ENCODE peak calls at places on chromosome 18, in seven cellular contexts. K is naive thymus-derived CD4-positive, alpha-beta T cell; W is keratinocyte; Y is heart left ventricle; A is GM23248; R is neuronal stem cell; H is adrenal gland. N is an unnamed sample. For H3K4me1, the result is how much of the 10 kb centered on the place peaks cover.

GRCh38 chr18:38611036-38611964 is 1045.7 kb upstream of the CELF4 start:
- DNase-seq in K (no peak), W (no peak), Y (peak), A (no peak), R (no peak), H (no peak), N (peak)

GRCh38 chr18:46660955-46661749 is 4.1 kb upstream of the LOXHD1 start:
- DNase-seq in K (no peak), W (no peak), Y (no peak), A (peak), R (peak), H (peak), N (no peak)

GRCh38 chr18:59324623-59324971 is 6.1 kb upstream of the CPLX4 start:
- DNase-seq in K (no peak), W (no peak), Y (no peak), A (no peak), R (no peak), H (no peak), N (no peak)

GRCh38 chr18:8479826-8480225 is 129.4 kb upstream of the RAB12 start:
- DNase-seq in K (no peak), W (no peak), Y (no peak), A (no peak), R (no peak), H (no peak), N (no peak)

GRCh38 chr18:1094408-1094807 is 189.7 kb downstream of the ADCYAP1 start:
- DNase-seq in K (no peak), W (no peak), Y (no peak), A (peak), R (no peak), H (no peak), N (no peak)

GRCh38 chr18:74498712-74499629 is 2.8 kb downstream of the CNDP2 start:
- DNase-seq in K (peak), W (no peak), Y (no peak), A (peak), R (no peak), H (peak), N (peak)

GRCh38 chr18:35880788-35881455 is 91.6 kb upstream of the RMP24 start:
- DNase-seq in K (no peak), W (no peak), Y (no peak), A (no peak), R (no peak), H (no peak), N (no peak)

GRCh38 chr18:46574740-46575108 is 82.3 kb downstream of the LOXHD1 start:
- DNase-seq in K (no peak), W (no peak), Y (no peak), A (no peak), R (no peak), H (no peak), N (no peak)

GRCh38 chr18:36315736-36316135 is 18.2 kb downstream of the FHOD3 start:
- DNase-seq in K (no peak), W (no peak), Y (no peak), A (peak), R (no peak), H (peak), N (no peak)

GRCh38 chr18:42446195-42446594 is 491.2 kb downstream of the PIK3C3 start:
- DNase-seq in K (no peak), W (no peak), Y (no peak), A (peak), R (no peak), H (no peak), N (no peak)

GRCh38 chr18:1147616-1148184 is 243.0 kb downstream of the ADCYAP1 start:
- DNase-seq in K (no peak), W (no peak), Y (no peak), A (no peak), R (no peak), H (no peak), N (no peak)

GRCh38 chr18:35982404-35983114 is 10.1 kb downstream of the RMP24 start:
- DNase-seq in K (no peak), W (no peak), Y (no peak), A (peak), R (no peak), H (no peak), N (no peak)

GRCh38 chr18:48806551-48807261 is 144.1 kb downstream of the SMAD7 start:
- DNase-seq in K (peak), W (no peak), Y (no peak), A (peak), R (no peak), H (peak), N (peak)

GRCh38 chr18:58569490-58569911 is 59.4 kb downstream of the ALPK2 start:
- DNase-seq in K (no peak), W (no peak), Y (no peak), A (peak), R (no peak), H (no peak), N (no peak)

GRCh38 chr18:12554796-12555388 is 103.0 kb downstream of the SPIRE1 start:
- DNase-seq in K (no peak), W (no peak), Y (no peak), A (no peak), R (no peak), H (no peak), N (no peak)

GRCh38 chr18:21612125-21613100 is at the start of gene SNRPD1:
- DNase-seq in K (peak), W (peak), Y (peak), A (peak), R (peak), H (peak), N (peak)

GRCh38 chr18:46282646-46283045 is 178.5 kb downstream of the HAUS1 start:
- DNase-seq in K (no peak), W (no peak), Y (no peak), A (no peak), R (no peak), H (no peak), N (no peak)

GRCh38 chr18:41828137-41828536 is 126.9 kb upstream of the PIK3C3 start:
- DNase-seq in K (no peak), W (no peak), Y (no peak), A (no peak), R (no peak), H (no peak), N (no peak)

GRCh38 chr18:39773656-39774055 is 2181.4 kb upstream of the PIK3C3 start:
- DNase-seq in K (no peak), W (no peak), Y (no peak), A (peak), R (no peak), H (no peak), N (no peak)

GRCh38 chr18:44856157-44856556 is 175.5 kb downstream of the SETBP1 start:
- DNase-seq in K (no peak), W (no peak), Y (no peak), A (no peak), R (no peak), H (no peak), N (no peak)

GRCh38 chr18:76149728-76150127 is 345.3 kb downstream of the ZNF516 start:
- DNase-seq in K (no peak), W (no peak), Y (no peak), A (no peak), R (no peak), H (no peak), N (no peak)

GRCh38 chr18:56889621-56890020 is 238.5 kb downstream of the WDR7 start:
- DNase-seq in K (no peak), W (no peak), Y (no peak), A (no peak), R (no peak), H (no peak), N (no peak)

GRCh38 chr18:59697236-59697932 is at the start of gene CCBE1:
- DNase-seq in K (no peak), W (no peak), Y (peak), A (peak), R (peak), H (peak), N (no peak)

GRCh38 chr18:59885579-59886163 is 14.1 kb upstream of the PMAIP1 start:
- DNase-seq in K (no peak), W (no peak), Y (no peak), A (peak), R (no peak), H (no peak), N (peak)

GRCh38 chr18:12765127-12765526 is 62.3 kb downstream of the PSMG2 start:
- DNase-seq in K (no peak), W (no peak), Y (no peak), A (no peak), R (no peak), H (no peak), N (no peak)

GRCh38 chr18:80009661-80010550 is 21.5 kb upstream of the TXNL4A start:
- DNase-seq in K (no peak), W (no peak), Y (peak), A (peak), R (no peak), H (peak), N (no peak)

GRCh38 chr18:59968583-59968982 is 68.8 kb downstream of the PMAIP1 start:
- DNase-seq in K (no peak), W (no peak), Y (no peak), A (no peak), R (no peak), H (no peak), N (no peak)

GRCh38 chr18:63701952-63702351 is 808 bp upstream of the SERPINB11 start:
- DNase-seq in K (no peak), W (no peak), Y (no peak), A (no peak), R (no peak), H (no peak), N (no peak)
- H3K4me1 ChIP-seq in K (under half), W (under half), Y (under half), A (under half), R (under half), H (under half), N (under half)

GRCh38 chr18:24024425-24024824 is 9.9 kb downstream of the TTC39C start:
- DNase-seq in K (no peak), W (no peak), Y (no peak), A (no peak), R (no peak), H (no peak), N (no peak)

GRCh38 chr18:24021505-24021904 is 7.0 kb downstream of the TTC39C start:
- DNase-seq in K (no peak), W (no peak), Y (no peak), A (no peak), R (no peak), H (no peak), N (no peak)

GRCh38 chr18:24022141-24022540 is 7.6 kb downstream of the TTC39C start:
- DNase-seq in K (no peak), W (no peak), Y (no peak), A (peak), R (no peak), H (no peak), N (peak)

GRCh38 chr18:24026457-24026856 is 11.9 kb downstream of the TTC39C start:
- DNase-seq in K (no peak), W (no peak), Y (no peak), A (no peak), R (no peak), H (no peak), N (no peak)

GRCh38 chr18:24023185-24023814 is 8.7 kb downstream of the TTC39C start:
- DNase-seq in K (no peak), W (no peak), Y (no peak), A (no peak), R (no peak), H (no peak), N (peak)
- H3K27ac ChIP-seq in K (no peak), W (no peak), Y (no peak), A (no peak), R (no peak), H (no peak), N (peak)

DNA sequence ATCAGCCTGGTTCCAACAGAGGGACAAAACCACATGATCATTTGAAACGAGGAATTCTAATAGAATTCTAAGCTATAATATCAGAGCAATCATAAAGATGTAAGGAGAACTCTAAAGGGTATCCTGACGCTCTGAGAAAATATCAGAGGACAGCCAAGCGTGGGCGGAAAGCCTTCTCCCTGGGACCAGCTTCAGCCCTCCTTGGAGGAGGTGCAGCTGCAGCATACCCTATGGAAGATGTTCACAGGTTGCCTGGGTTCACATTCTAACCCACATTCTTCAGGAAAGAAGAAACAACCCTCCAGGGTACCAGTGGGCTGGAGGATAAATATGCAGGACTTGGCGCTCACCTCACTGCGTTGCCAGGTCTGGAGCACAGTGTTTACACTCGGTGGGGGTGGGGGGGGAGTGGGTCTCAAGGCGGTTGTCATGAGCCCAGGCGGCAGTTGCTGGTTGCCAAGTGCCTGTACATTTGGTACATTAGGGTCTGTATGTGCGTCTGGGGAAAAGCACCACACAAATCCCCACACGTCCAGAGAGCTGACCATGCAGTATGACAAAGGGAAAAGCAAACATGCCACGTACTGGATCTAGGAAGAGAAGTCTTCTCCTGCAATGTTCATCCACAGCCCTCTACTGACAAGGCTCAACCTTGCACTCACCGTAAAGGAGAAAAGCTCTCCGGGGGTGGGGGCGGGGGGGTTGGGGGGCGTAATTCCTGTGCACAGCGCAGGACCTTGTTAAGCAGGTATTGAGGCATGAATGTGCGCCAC is 80.5 kb downstream of the CDH19 start:
- DNase-seq in K (no peak), W (no peak), Y (no peak), A (no peak), R (no peak), H (no peak), N (no peak)
- H3K4me1 ChIP-seq in K (under half), W (under half), Y (under half), A (under half), R (under half), H (under half), N (under half)

GRCh38 chr18:9848170-9848854 is 37.5 kb upstream of the TXNDC2 start:
- DNase-seq in K (no peak), W (no peak), Y (no peak), A (no peak), R (no peak), H (no peak), N (no peak)

GRCh38 chr18:9852266-9853081 is 33.3 kb upstream of the TXNDC2 start:
- DNase-seq in K (no peak), W (no peak), Y (no peak), A (no peak), R (no peak), H (no peak), N (no peak)

GRCh38 chr18:9850297-9850696 is 35.5 kb upstream of the TXNDC2 start:
- DNase-seq in K (no peak), W (no peak), Y (no peak), A (no peak), R (no peak), H (no peak), N (no peak)

GRCh38 chr18:9851511-9851910 is 34.3 kb upstream of the TXNDC2 start:
- DNase-seq in K (no peak), W (no peak), Y (no peak), A (no peak), R (no peak), H (no peak), N (no peak)

DNA sequence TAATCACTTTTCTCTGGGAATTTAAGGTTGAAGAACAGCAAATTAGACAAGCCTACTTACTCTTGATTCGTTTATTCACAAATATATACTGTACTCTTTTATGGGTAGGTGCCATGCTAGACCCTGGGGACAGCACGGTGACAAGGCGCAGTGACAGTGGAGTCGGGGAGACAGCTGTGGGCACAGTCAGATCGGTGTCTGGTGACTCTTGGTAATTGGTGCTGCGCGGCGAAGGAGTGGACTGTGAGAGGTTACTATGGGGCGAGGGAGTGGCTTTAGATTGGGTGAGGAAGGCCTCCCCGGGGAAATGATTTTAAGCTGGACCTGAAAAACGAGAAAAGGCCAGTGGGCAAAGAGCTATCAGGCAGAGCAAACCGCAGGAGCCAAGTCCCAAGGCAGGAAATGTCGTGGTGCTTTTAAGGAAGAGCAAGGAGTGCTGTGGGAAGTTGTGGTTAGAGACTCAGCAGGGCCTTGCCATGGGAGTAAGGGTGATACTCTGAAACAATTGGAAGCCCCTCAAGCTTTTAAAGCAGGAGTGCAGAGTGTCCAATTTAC is 36.3 kb upstream of the TXNDC2 start:
- DNase-seq in K (no peak), W (no peak), Y (peak), A (no peak), R (no peak), H (peak), N (no peak)
- H3K27ac ChIP-seq in K (no peak), W (peak), Y (peak), A (no peak), R (no peak), H (no peak), N (no peak)

GRCh38 chr18:25557006-25557405 is 205.0 kb upstream of the ZNF521 start:
- DNase-seq in K (no peak), W (no peak), Y (no peak), A (no peak), R (no peak), H (no peak), N (no peak)
- H3K4me1 ChIP-seq in K (under half), W (under half), Y (under half), A (under half), R (under half), H (under half), N (under half)

GRCh38 chr18:61635901-61636528 is 256.8 kb downstream of the RNF152 start:
- DNase-seq in K (peak), W (no peak), Y (peak), A (peak), R (peak), H (peak), N (peak)

GRCh38 chr18:61637319-61637718 is 255.5 kb downstream of the RNF152 start:
- DNase-seq in K (no peak), W (no peak), Y (no peak), A (no peak), R (peak), H (no peak), N (no peak)

GRCh38 chr18:61639886-61640285 is 252.9 kb downstream of the RNF152 start:
- DNase-seq in K (no peak), W (no peak), Y (no peak), A (no peak), R (no peak), H (no peak), N (no peak)

GRCh38 chr18:61637905-61638304 is 254.9 kb downstream of the RNF152 start:
- DNase-seq in K (no peak), W (no peak), Y (no peak), A (no peak), R (no peak), H (no peak), N (no peak)
- H3K27ac ChIP-seq in K (no peak), W (no peak), Y (no peak), A (no peak), R (no peak), H (no peak), N (no peak)

N was measured in DND-41.